ENCODE peak calls at places on chromosomes 2 and 18, in ten cellular contexts. U is H54, P is heart left ventricle, B is endothelial cell of umbilical vein, S is A549, A is Peyer's patch, F is breast epithelium, N is ovary, Y is stomach, O is thyroid gland. H is an unnamed sample.

GRCh38 chr2:236749346-236749745 is 179.7 kb downstream of the ACKR3 start:
- DNase-seq in U (no peak), P (no peak), B (no peak), S (no peak), A (no peak), F (no peak), N (no peak), Y (no peak), O (no peak), H (no peak)

GRCh38 chr2:172484253-172484652 is 56.9 kb downstream of the ITGA6 start:
- DNase-seq in U (no peak), P (no peak), B (peak), S (peak), A (no peak), F (no peak), N (no peak), Y (no peak), O (no peak), H (no peak)

GRCh38 chr2:55585451-55586079 is 31.9 kb downstream of the PPP4R3B start:
- DNase-seq in U (no peak), P (no peak), B (peak), S (peak), A (no peak), F (no peak), N (no peak), Y (no peak), O (no peak), H (no peak)

GRCh38 chr2:144508162-144508765 is 11.7 kb downstream of the ZEB2 start:
- DNase-seq in U (no peak), P (no peak), B (no peak), S (no peak), A (no peak), F (no peak), N (no peak), Y (no peak), O (no peak), H (peak)

GRCh38 chr18:9337875-9338274 is 3.3 kb downstream of the TWSG1 start:
- DNase-seq in U (no peak), P (no peak), B (peak), S (no peak), A (no peak), F (no peak), N (no peak), Y (no peak), O (no peak), H (peak)

GRCh38 chr2:96831679-96832078 is 12.1 kb downstream of the ANKRD23 start:
- DNase-seq in U (no peak), P (no peak), B (no peak), S (no peak), A (no peak), F (no peak), N (no peak), Y (no peak), O (no peak), H (no peak)

GRCh38 chr18:44325903-44326650 is 354.6 kb upstream of the SETBP1 start:
- DNase-seq in U (no peak), P (peak), B (peak), S (peak), A (peak), F (no peak), N (no peak), Y (peak), O (peak), H (peak)

GRCh38 chr2:12862541-12862940 is 145.8 kb downstream of the TRIB2 start:
- DNase-seq in U (no peak), P (no peak), B (no peak), S (no peak), A (no peak), F (no peak), N (no peak), Y (no peak), O (no peak), H (no peak)

GRCh38 chr2:101089419-101089818 is 61.8 kb downstream of the TBC1D8 start:
- DNase-seq in U (no peak), P (no peak), B (no peak), S (no peak), A (peak), F (no peak), N (no peak), Y (no peak), O (no peak), H (no peak)

GRCh38 chr2:186695081-186695756 is 1.4 kb downstream of the FAM171B start:
- DNase-seq in U (peak), P (no peak), B (peak), S (no peak), A (no peak), F (no peak), N (peak), Y (no peak), O (no peak), H (peak)

GRCh38 chr2:191246820-191247380 is 1.7 kb downstream of the MYO1B start:
- DNase-seq in U (no peak), P (no peak), B (no peak), S (no peak), A (no peak), F (no peak), N (no peak), Y (no peak), O (no peak), H (no peak)

GRCh38 chr2:80242355-80242910 is 62.1 kb downstream of the LRRTM1 start:
- DNase-seq in U (no peak), P (peak), B (no peak), S (no peak), A (no peak), F (no peak), N (no peak), Y (no peak), O (no peak), H (no peak)

GRCh38 chr2:42035241-42035640 is 12.6 kb upstream of the PKDCC start:
- DNase-seq in U (no peak), P (no peak), B (no peak), S (no peak), A (no peak), F (no peak), N (no peak), Y (no peak), O (no peak), H (no peak)

GRCh38 chr2:14492920-14493503 is 139.5 kb upstream of the LRATD1 start:
- DNase-seq in U (peak), P (no peak), B (peak), S (no peak), A (no peak), F (no peak), N (no peak), Y (no peak), O (no peak), H (no peak)

GRCh38 chr2:38146917-38147307 is 71.0 kb upstream of the CYP1B1 start:
- DNase-seq in U (peak), P (peak), B (peak), S (peak), A (no peak), F (peak), N (peak), Y (no peak), O (peak), H (no peak)

GRCh38 chr2:66428986-66429612 is 5.8 kb upstream of the MEIS1 start:
- DNase-seq in U (peak), P (no peak), B (peak), S (peak), A (no peak), F (no peak), N (no peak), Y (no peak), O (no peak), H (peak)

GRCh38 chr2:64015898-64016297 is 3.3 kb downstream of the VPS54 start:
- DNase-seq in U (no peak), P (no peak), B (no peak), S (no peak), A (no peak), F (no peak), N (no peak), Y (no peak), O (no peak), H (no peak)

GRCh38 chr2:157229572-157229971 is 27.9 kb upstream of the GALNT5 start:
- DNase-seq in U (no peak), P (no peak), B (no peak), S (no peak), A (no peak), F (no peak), N (no peak), Y (no peak), O (no peak), H (no peak)

GRCh38 chr18:23196119-23197004 is 61.1 kb downstream of the CABLES1 start:
- DNase-seq in U (no peak), P (no peak), B (no peak), S (no peak), A (no peak), F (peak), N (no peak), Y (no peak), O (no peak), H (no peak)

GRCh38 chr2:219245148-219245898 is at the start of the genes GLB1L and STK16:
- DNase-seq in U (peak), P (peak), B (peak), S (peak), A (peak), F (peak), N (peak), Y (peak), O (peak), H (peak)

GRCh38 chr2:78999410-78999809 is 26.1 kb upstream of the REG3G start:
- DNase-seq in U (no peak), P (no peak), B (peak), S (peak), A (no peak), F (no peak), N (no peak), Y (no peak), O (no peak), H (peak)

GRCh38 chr2:236793041-236794011 is 223.7 kb downstream of the ACKR3 start:
- DNase-seq in U (no peak), P (no peak), B (no peak), S (no peak), A (no peak), F (no peak), N (no peak), Y (no peak), O (no peak), H (no peak)

GRCh38 chr2:228681426-228681825 is 499.9 kb upstream of the SPHKAP start:
- DNase-seq in U (peak), P (no peak), B (no peak), S (peak), A (no peak), F (no peak), N (no peak), Y (no peak), O (no peak), H (no peak)

GRCh38 chr18:44681039-44681595 is 429 bp downstream of the SETBP1 start:
- DNase-seq in U (no peak), P (no peak), B (no peak), S (no peak), A (peak), F (no peak), N (peak), Y (no peak), O (no peak), H (no peak)

GRCh38 chr2:240632291-240632670 is 7.0 kb downstream of the GPR35 start:
- DNase-seq in U (no peak), P (peak), B (no peak), S (no peak), A (no peak), F (no peak), N (no peak), Y (peak), O (no peak), H (no peak)

GRCh38 chr2:20093263-20094141 is 42.1 kb upstream of the LAPTM4A start:
- DNase-seq in U (peak), P (peak), B (peak), S (peak), A (no peak), F (no peak), N (peak), Y (peak), O (peak), H (peak)

GRCh38 chr18:567119-567518 is 13.1 kb upstream of the CETN1 start:
- DNase-seq in U (no peak), P (no peak), B (no peak), S (no peak), A (no peak), F (no peak), N (no peak), Y (no peak), O (no peak), H (no peak)

GRCh38 chr2:231662028-231662810 is 46.1 kb upstream of the PTMA start:
- DNase-seq in U (no peak), P (peak), B (peak), S (peak), A (peak), F (peak), N (peak), Y (peak), O (peak), H (peak)

GRCh38 chr2:232865165-232865564 is 4.9 kb upstream of the SNORC start:
- DNase-seq in U (no peak), P (no peak), B (no peak), S (no peak), A (no peak), F (no peak), N (no peak), Y (no peak), O (no peak), H (no peak)

GRCh38 chr2:62270728-62271127 is 74.8 kb downstream of the B3GNT2 start:
- DNase-seq in U (no peak), P (peak), B (peak), S (no peak), A (no peak), F (peak), N (peak), Y (peak), O (peak), H (peak)

GRCh38 chr2:85921659-85922058 is 32.9 kb upstream of the ST3GAL5 start:
- DNase-seq in U (no peak), P (no peak), B (no peak), S (no peak), A (no peak), F (no peak), N (no peak), Y (no peak), O (no peak), H (peak)

GRCh38 chr2:231110551-231110950 is 14.3 kb downstream of the HTR2B start:
- DNase-seq in U (no peak), P (no peak), B (peak), S (no peak), A (no peak), F (no peak), N (no peak), Y (no peak), O (no peak), H (no peak)

GRCh38 chr18:63342206-63342605 is 22.6 kb upstream of the BCL2 start:
- DNase-seq in U (no peak), P (peak), B (peak), S (peak), A (no peak), F (no peak), N (no peak), Y (no peak), O (no peak), H (peak)

GRCh38 chr2:24708537-24709152 is 84.5 kb downstream of the PTRHD1 start:
- DNase-seq in U (no peak), P (no peak), B (peak), S (peak), A (no peak), F (no peak), N (no peak), Y (no peak), O (no peak), H (no peak)

GRCh38 chr2:67394734-67395133 is 2.4 kb upstream of the ETAA1 start:
- DNase-seq in U (peak), P (no peak), B (peak), S (peak), A (no peak), F (no peak), N (no peak), Y (no peak), O (no peak), H (no peak)

GRCh38 chr2:1518891-1519530 is 105.7 kb downstream of the TPO start:
- DNase-seq in U (no peak), P (peak), B (no peak), S (no peak), A (no peak), F (no peak), N (no peak), Y (no peak), O (peak), H (peak)

DNA sequence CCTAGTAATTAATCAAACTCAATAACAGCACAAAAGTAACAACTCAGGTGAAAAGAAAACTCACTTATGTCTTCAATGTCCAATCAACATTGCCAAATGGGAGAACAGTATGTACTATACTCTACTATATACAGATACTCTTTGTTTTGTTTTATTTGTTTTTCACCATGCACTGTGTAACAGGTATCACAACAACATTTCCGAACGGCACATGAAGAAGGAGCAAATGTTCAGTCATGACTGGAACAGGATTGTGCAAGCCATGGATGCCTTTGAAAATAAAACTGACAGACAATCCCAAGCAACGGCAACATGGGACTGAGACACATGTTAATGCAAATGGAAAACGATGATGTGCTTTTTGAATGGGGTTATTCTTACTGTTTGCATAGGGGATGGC is 334.9 kb upstream of the THUMPD2 start:
- DNase-seq in U (no peak), P (no peak), B (no peak), S (no peak), A (no peak), F (no peak), N (no peak), Y (no peak), O (no peak), H (no peak)
- TF ChIP-seq POLR2A in U (no peak), P (no peak), B (no peak), S (no peak), A (no peak), F (no peak), N (no peak), Y (no peak), O (no peak), H (no peak)

GRCh38 chr2:7022486-7022885 is 105.3 kb downstream of the RNF144A start:
- DNase-seq in U (no peak), P (no peak), B (no peak), S (no peak), A (no peak), F (no peak), N (no peak), Y (no peak), O (no peak), H (no peak)
- TF ChIP-seq POLR2A in U (no peak), P (no peak), B (no peak), S (no peak), A (no peak), F (no peak), N (no peak), Y (no peak), O (no peak), H (no peak)

DNA sequence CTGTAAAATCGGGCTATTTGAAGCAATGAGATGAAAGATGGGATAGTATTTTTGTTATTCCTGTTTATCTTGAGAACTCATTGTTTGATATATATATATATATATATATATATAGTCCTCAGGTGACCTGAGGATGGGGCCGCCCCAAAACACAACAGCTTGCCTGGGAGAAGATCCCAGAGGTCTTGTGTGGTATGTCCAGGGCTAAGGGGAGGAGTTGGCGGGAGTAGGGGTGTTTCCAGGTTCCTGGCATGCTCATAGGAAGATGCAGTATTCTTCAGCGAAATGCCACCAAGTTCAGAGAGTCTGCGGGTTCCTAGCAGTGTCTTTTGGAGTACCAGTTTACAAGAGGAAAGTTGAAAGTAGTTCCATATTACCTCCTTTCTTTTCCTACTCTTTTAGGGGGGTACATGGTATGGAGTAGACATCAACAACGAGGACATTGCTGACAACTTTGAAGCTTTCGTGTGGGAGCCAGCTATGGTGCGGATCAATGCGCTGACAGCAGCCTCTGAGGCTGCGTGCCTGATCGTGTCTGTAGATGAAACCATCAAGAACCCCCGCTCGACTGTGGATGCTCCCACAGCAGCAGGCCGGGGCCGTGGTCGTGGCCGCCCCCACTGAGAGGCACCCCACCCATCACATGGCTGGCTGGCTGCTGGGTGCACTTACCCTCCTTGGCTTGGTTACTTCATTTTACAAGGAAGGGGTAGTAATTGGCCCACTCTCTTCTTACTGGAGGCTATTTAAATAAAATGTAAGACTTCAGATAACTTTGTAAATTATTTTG is 18.3 kb downstream of the CCT7 start:
- DNase-seq in U (no peak), P (no peak), B (no peak), S (no peak), A (no peak), F (no peak), N (no peak), Y (no peak), O (no peak), H (no peak)
- TF ChIP-seq POLR2A in U (no peak), P (no peak), B (no peak), S (no peak), A (no peak), F (no peak), N (no peak), Y (no peak), O (no peak), H (no peak)

GRCh38 chr2:217797661-217798069 is 205.1 kb downstream of the TNS1 start:
- DNase-seq in U (no peak), P (peak), B (no peak), S (no peak), A (no peak), F (no peak), N (peak), Y (peak), O (peak), H (peak)
- TF ChIP-seq POLR2A in U (no peak), P (no peak), B (no peak), S (no peak), A (no peak), F (no peak), N (no peak), Y (no peak), O (no peak), H (no peak)

GRCh38 chr2:88843061-88843460 is 151.6 kb downstream of the RPIA start:
- DNase-seq in U (no peak), P (no peak), B (no peak), S (no peak), A (no peak), F (no peak), N (no peak), Y (no peak), O (no peak), H (no peak)
- TF ChIP-seq POLR2A in U (no peak), P (no peak), B (no peak), S (no peak), A (no peak), F (no peak), N (no peak), Y (no peak), O (no peak), H (no peak)

GRCh38 chr2:160407393-160408204 is 86.0 kb downstream of the RBMS1 start:
- DNase-seq in U (no peak), P (peak), B (peak), S (peak), A (peak), F (peak), N (peak), Y (peak), O (peak), H (peak)
- TF ChIP-seq POLR2A in U (peak), P (peak), B (peak), S (peak), A (no peak), F (no peak), N (no peak), Y (no peak), O (no peak), H (peak)

GRCh38 chr2:27380626-27381556 is at the start of gene ZNF513:
- DNase-seq in U (peak), P (peak), B (peak), S (peak), A (peak), F (peak), N (peak), Y (peak), O (peak), H (peak)
- TF ChIP-seq POLR2A in U (no peak), P (peak), B (no peak), S (peak), A (peak), F (peak), N (peak), Y (no peak), O (no peak), H (peak)

H was measured in erythroblast.